ENCODE peak calls at places on chromosomes 6 and 20, in five cellular contexts. Z is endothelial cell; V is cardiac fibroblast; S is brain microvascular endothelial cell; J is CD4-positive, alpha-beta T cell. W is an unnamed sample.

GRCh38 chr6:13859871-13860555 is 45.7 kb upstream of the MCUR1 start:
- DNase-seq in Z (peak), V (no peak), S (no peak), J (no peak), W (peak)

GRCh38 chr6:113642390-113642713 is 214.8 kb upstream of the MARCKS start:
- DNase-seq in Z (no peak), V (no peak), S (no peak), J (no peak), W (no peak)

GRCh38 chr6:34514593-34515472 is 41.3 kb downstream of the SPDEF start:
- DNase-seq in Z (peak), V (peak), S (peak), J (no peak), W (no peak)

GRCh38 chr6:35234901-35235300 is 21.1 kb downstream of the SCUBE3 start:
- DNase-seq in Z (no peak), V (no peak), S (no peak), J (no peak), W (no peak)

GRCh38 chr6:170051229-170052172 is 239.4 kb downstream of the DLL1 start:
- DNase-seq in Z (no peak), V (no peak), S (no peak), J (peak), W (no peak)

GRCh38 chr6:108621117-108621516 is 60.4 kb downstream of the FOXO3 start:
- DNase-seq in Z (no peak), V (peak), S (peak), J (no peak), W (no peak)

GRCh38 chr6:154792761-154793160 is 59.5 kb downstream of the SCAF8 start:
- DNase-seq in Z (no peak), V (peak), S (peak), J (no peak), W (no peak)

GRCh38 chr6:137357263-137357947 is 136.8 kb downstream of the OLIG3 start:
- DNase-seq in Z (no peak), V (no peak), S (no peak), J (no peak), W (no peak)

GRCh38 chr6:135680964-135681913 is 170.3 kb upstream of the PDE7B start:
- DNase-seq in Z (no peak), V (no peak), S (no peak), J (no peak), W (no peak)

GRCh38 chr6:89494131-89494793 is 61.3 kb downstream of the ANKRD6 start:
- DNase-seq in Z (no peak), V (no peak), S (no peak), J (no peak), W (no peak)

GRCh38 chr6:170295519-170296422 is 4.9 kb upstream of the DLL1 start:
- DNase-seq in Z (no peak), V (no peak), S (no peak), J (no peak), W (peak)

GRCh38 chr6:3742076-3742425 is 9.5 kb downstream of the PXDC1 start:
- DNase-seq in Z (no peak), V (no peak), S (no peak), J (no peak), W (no peak)

GRCh38 chr6:105675715-105676397 is 273.0 kb upstream of the PREP start:
- DNase-seq in Z (no peak), V (peak), S (peak), J (no peak), W (no peak)

GRCh38 chr6:138848461-138848860 is 52.6 kb downstream of the ECT2L start:
- DNase-seq in Z (no peak), V (no peak), S (no peak), J (no peak), W (no peak)

GRCh38 chr6:117128052-117128451 is 137.3 kb upstream of the VGLL2 start:
- DNase-seq in Z (no peak), V (no peak), S (no peak), J (no peak), W (no peak)

GRCh38 chr6:147390909-147391536 is 117.5 kb upstream of the SAMD5 start:
- DNase-seq in Z (peak), V (peak), S (peak), J (no peak), W (no peak)

GRCh38 chr6:7414811-7415210 is 25.2 kb downstream of the RIOK1 start:
- DNase-seq in Z (no peak), V (peak), S (peak), J (no peak), W (no peak)

GRCh38 chr20:32017711-32018251 is 7.5 kb downstream of the CCM2L start:
- DNase-seq in Z (no peak), V (no peak), S (no peak), J (peak), W (peak)

GRCh38 chr6:65123516-65123915 is 583.5 kb downstream of the EYS start:
- DNase-seq in Z (no peak), V (no peak), S (no peak), J (no peak), W (no peak)

GRCh38 chr6:7219310-7219709 is 93.7 kb downstream of the SSR1 start:
- DNase-seq in Z (no peak), V (peak), S (peak), J (no peak), W (no peak)

GRCh38 chr6:66568271-66568670 is 861.2 kb upstream of the EYS start:
- DNase-seq in Z (no peak), V (no peak), S (no peak), J (no peak), W (no peak)

GRCh38 chr20:13082366-13082765 is 73.6 kb downstream of the SPTLC3 start:
- DNase-seq in Z (no peak), V (no peak), S (no peak), J (no peak), W (no peak)

DNA sequence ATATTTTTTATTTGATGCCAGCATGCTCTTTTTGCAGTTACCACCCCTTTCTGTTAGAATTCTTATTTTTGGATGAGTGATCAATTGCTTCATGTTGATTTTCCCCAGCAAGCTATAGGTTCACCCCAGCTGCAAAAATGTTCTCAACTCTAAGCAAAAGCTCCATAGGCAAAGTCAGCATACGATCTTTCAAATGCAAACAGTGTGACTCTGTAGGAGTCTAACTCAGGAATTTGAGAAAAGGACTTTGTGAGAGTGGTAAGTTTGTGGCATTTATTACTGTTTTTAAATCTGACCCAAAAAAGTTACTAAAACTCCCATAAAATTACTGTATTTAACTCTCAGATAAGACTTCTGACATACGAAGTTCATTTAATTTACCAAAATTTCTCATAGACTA is 134.9 kb upstream of the HSF2 start:
- DNase-seq in Z (no peak), V (no peak), S (no peak), J (no peak), W (no peak)
- TF ChIP-seq CTCF in Z (no peak), V (no peak), S (no peak), J (no peak), W (no peak)

GRCh38 chr6:80547827-80548226 is 441.4 kb downstream of the BCKDHB start:
- DNase-seq in Z (no peak), V (peak), S (peak), J (no peak), W (no peak)

GRCh38 chr6:80548496-80548895 is 442.0 kb downstream of the BCKDHB start:
- DNase-seq in Z (no peak), V (peak), S (peak), J (no peak), W (no peak)

GRCh38 chr6:80550271-80550670 is 443.8 kb downstream of the BCKDHB start:
- DNase-seq in Z (no peak), V (no peak), S (no peak), J (no peak), W (no peak)

GRCh38 chr6:80550748-80551147 is 444.3 kb downstream of the BCKDHB start:
- DNase-seq in Z (no peak), V (no peak), S (no peak), J (no peak), W (no peak)

GRCh38 chr6:80553071-80553740 is 446.7 kb downstream of the BCKDHB start:
- DNase-seq in Z (no peak), V (peak), S (no peak), J (no peak), W (no peak)
- TF ChIP-seq CTCF in Z (no peak), V (no peak), S (no peak), J (no peak), W (no peak)

GRCh38 chr6:103797738-103798137 is 1062.0 kb downstream of the HACE1 start:
- DNase-seq in Z (no peak), V (peak), S (no peak), J (no peak), W (no peak)
- TF ChIP-seq CTCF in Z (no peak), V (peak), S (no peak), J (no peak), W (no peak)

DNA sequence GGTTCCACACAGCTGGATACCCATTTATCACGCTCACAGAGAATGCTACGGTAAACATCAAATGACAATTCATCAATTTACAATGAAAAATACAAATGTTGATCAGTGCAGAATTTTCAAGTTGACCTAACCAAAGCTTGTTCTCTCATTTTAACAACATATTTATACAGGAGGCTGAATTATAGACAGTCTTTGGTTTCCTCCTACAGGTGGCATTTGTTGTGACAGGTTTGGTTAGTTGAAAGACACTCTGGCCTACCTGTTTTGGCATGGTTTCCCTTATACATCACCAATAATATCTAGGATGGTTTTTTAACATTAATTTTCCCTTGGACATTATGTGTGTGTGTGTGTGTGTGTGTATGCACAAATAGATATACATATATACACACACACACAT is 642.5 kb upstream of the MMS22L start:
- DNase-seq in Z (no peak), V (no peak), S (no peak), J (no peak), W (no peak)
- TF ChIP-seq CTCF in Z (no peak), V (no peak), S (peak), J (no peak), W (no peak)

GRCh38 chr6:152954443-152954842 is 28.4 kb downstream of the FBXO5 start:
- DNase-seq in Z (no peak), V (no peak), S (no peak), J (no peak), W (no peak)
- TF ChIP-seq CTCF in Z (peak), V (no peak), S (peak), J (no peak), W (no peak)